ENCODE peak calls at places on chromosomes 1 and 21, in six cellular contexts. O is nephron progenitor cell, U is IMR-90, M is HepG2, F is lung, I is GM10248. Z is an unnamed sample.

GRCh38 chr1:78071696-78072095 is 25.9 kb downstream of the GIPC2 start:
- DNase-seq in I (no peak), O (no peak), F (no peak), M (no peak), U (no peak), Z (no peak)

GRCh38 chr1:159188375-159188788 is 16.3 kb upstream of the ACKR1 start:
- DNase-seq in U (peak), F (peak), I (peak), O (peak), M (no peak), Z (no peak)

GRCh38 chr21:15976807-15977206 is 247.0 kb downstream of the USP25 start:
- DNase-seq in F (no peak), M (no peak), U (no peak), I (no peak), O (peak), Z (no peak)

GRCh38 chr1:244700808-244701207 is 47.9 kb downstream of the DESI2 start:
- DNase-seq in U (no peak), M (no peak), F (no peak), O (no peak), I (no peak), Z (no peak)

GRCh38 chr1:227905573-227906487 is 41.9 kb downstream of the WNT9A start:
- DNase-seq in I (no peak), M (no peak), F (no peak), O (no peak), U (no peak), Z (no peak)

GRCh38 chr1:205774277-205775014 is 836 bp downstream of the RAB29 start:
- DNase-seq in O (peak), I (peak), U (no peak), M (peak), F (peak), Z (no peak)

GRCh38 chr1:230661976-230662375 is 19.7 kb downstream of the COG2 start:
- DNase-seq in F (no peak), O (no peak), I (no peak), U (no peak), M (no peak), Z (no peak)

GRCh38 chr1:15718199-15718601 is 17.9 kb upstream of the SLC25A34 start:
- DNase-seq in F (no peak), U (no peak), I (no peak), M (no peak), O (no peak), Z (no peak)

GRCh38 chr1:163565171-163565570 is 243.4 kb downstream of the NUF2 start:
- DNase-seq in M (no peak), F (no peak), O (no peak), U (no peak), I (no peak), Z (no peak)

GRCh38 chr1:40706626-40707025 is 15.1 kb downstream of the NFYC start:
- DNase-seq in U (no peak), F (no peak), I (no peak), M (no peak), O (no peak), Z (no peak)

GRCh38 chr1:182059936-182060335 is 1.6 kb downstream of the ZNF648 start:
- DNase-seq in M (no peak), O (no peak), I (no peak), U (no peak), F (no peak), Z (no peak)

GRCh38 chr1:106396023-106396422 is 660.5 kb upstream of the PRMT6 start:
- DNase-seq in U (no peak), O (no peak), M (no peak), F (no peak), I (no peak), Z (no peak)

GRCh38 chr1:207429963-207430362 is 24.2 kb upstream of the CR2 start:
- DNase-seq in M (no peak), O (no peak), F (no peak), U (no peak), I (peak), Z (no peak)

GRCh38 chr21:39580744-39581143 is 32.0 kb upstream of the B3GALT5 start:
- DNase-seq in M (no peak), F (no peak), U (no peak), I (no peak), O (no peak), Z (no peak)

GRCh38 chr1:206472454-206472853 is 2.2 kb downstream of the IKBKE start:
- DNase-seq in O (peak), U (peak), M (peak), F (no peak), I (no peak), Z (no peak)

GRCh38 chr1:29824025-29824424 is 587.7 kb downstream of the PTPRU start:
- DNase-seq in I (no peak), O (no peak), M (no peak), F (peak), U (no peak), Z (no peak)

DNA sequence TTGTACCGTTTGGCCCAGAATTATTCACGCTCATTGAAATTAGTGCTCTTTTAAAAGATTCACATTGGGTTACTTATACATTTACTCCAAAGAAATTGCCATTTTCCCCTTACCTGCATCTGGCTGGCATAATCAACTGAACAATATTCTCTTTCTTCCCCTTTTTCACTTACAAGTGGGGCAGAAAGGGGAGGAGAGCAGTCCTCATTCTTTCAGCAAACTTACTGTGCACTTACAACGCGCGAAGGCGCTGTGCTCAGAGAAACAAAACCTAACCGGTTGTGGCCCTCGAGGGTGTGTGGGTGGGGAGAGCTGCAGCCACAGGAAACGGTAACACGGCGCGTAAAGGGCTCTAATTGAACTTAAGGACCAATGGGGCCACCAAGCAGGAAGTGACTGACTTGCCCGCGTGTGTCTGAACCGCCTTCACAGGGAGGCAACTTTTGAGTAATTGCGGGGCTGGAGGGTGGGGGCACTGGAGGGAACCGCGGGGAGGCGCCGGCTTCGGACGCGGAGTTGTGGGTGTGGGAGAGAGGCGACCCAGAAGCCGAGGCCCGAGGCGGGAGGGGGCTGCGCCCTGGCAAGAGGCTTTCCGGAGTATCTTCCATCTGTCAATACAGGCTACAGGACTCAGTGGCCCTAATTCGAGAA is 693 bp upstream of the PNRC2 start:
- DNase-seq in U (peak), O (peak), I (peak), F (peak), M (peak), Z (peak)
- TF ChIP-seq CTCF in U (peak), O (no peak), I (peak), F (no peak), M (peak), Z (no peak)

DNA sequence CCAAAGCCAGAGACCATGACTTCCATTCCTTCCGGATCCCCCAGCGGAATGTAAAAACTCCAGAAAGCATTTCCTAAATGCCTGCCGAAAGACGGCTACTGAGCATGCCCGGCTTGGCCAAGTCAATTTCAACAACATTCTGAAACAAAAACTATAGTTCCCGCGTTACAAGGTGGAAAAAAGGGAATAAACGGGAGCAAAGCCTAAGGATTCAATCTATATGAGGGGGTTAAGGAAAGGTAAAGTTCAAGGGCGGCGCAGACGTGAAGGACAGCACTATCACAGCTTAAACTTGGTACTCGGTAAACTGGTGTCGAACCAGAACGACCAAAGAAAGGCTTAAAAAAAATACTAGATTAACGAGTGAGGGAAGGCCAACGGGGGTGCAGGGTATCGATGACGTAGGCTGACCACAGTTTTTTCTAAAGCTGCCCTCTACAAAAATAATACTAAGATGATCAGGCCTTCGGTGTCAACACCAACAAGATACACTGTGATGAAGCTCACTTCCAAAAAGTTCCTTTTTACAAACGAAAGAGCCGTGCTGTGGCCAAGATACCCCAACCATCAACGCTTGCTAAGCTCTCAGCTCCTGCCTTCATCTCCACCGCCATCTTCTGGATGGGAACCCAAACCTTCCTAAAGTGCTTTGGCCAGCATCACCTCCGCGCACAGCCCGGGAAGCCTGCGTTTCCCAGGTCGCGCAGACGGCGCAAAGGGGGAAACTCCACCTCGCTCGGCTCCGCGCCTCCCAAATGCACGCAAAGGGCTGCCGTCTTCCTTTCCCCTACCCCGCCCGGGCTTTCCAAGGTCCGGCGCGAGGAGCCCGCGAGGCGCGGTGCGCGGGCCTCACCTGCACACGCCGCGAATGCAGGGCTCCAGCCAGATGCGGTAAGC is 730 bp downstream of the USP48 start:
- DNase-seq in O (peak), F (peak), M (peak), U (peak), I (peak), Z (peak)
- TF ChIP-seq CTCF in O (no peak), F (no peak), M (peak), U (peak), I (peak), Z (peak)

GRCh38 chr1:20483833-20484525 is 2.0 kb downstream of the CAMK2N1 start:
- DNase-seq in F (no peak), U (peak), I (no peak), O (peak), M (no peak), Z (no peak)
- TF ChIP-seq CTCF in F (no peak), U (peak), I (no peak), O (no peak), M (peak), Z (no peak)

DNA sequence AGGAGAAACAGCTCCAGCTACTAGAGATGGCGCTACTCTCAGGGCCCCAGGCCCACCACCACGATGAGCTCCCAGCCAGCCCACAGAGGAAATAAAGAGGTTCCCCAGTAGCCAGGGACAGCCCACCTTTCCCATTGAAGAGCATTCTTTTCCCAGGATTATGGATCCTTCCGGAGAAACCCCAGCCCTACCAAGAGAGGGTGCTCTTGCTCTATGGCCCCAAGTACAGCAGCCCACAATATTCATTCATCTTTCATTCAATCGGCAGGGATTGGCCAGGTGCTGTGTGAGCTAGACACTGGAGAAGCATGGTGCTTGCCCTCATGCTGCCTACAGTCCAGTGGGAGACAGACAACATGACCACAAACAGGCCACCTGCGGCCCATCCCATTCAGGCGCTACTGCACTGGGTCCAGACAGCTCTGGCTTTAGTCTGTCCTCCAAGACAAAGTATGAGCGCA is 29.9 kb downstream of the PMVK start:
- DNase-seq in U (no peak), O (no peak), I (no peak), F (no peak), M (peak), Z (no peak)
- TF ChIP-seq CTCF in U (peak), O (no peak), I (no peak), F (no peak), M (peak), Z (no peak)

DNA sequence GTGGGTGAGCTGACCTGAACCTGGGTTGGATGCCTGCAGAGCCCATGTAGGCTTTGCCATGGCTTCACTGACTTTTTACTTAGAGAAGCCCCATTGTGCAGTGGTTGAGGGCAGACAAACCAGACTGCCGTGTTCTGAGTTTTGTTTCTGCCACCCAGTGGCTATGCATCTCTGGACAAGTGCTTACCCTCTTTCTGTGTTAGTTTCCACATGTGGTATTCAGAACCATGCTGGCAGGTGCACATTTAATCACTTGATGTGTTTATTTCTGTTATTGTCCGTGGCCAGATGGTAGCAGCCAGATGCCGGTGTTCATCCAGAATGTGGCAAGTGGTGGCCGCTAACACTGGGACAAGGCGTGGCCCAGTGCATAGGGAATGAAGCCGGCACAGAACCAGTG is 10.3 kb upstream of the PTPN7 start:
- DNase-seq in U (no peak), M (no peak), F (no peak), I (no peak), O (no peak), Z (no peak)
- TF ChIP-seq CTCF in U (no peak), M (no peak), F (no peak), I (no peak), O (no peak), Z (no peak)

DNA sequence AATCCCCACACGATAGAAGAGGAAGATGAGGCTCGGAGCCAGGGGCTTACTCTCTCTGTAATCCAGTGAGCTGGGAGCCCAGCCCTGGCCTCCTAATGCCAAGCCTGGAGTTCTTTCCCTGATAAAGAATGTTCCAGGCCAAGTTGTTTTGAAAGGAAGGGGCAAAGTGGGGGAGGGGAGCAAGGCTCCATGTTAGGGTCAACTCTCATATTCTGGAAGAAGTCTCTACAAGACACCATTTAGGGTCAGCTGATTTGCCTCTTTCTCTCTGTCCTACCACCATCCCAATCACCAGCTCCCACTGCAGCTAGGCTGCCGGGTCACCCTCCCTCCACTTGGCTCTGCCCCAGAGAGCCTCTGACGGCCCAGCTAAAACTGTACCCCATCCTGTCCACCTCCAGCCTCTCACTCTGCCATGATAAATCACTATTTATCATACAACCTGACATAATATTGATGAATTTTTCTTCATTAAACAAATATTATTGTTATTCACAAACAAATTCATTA is 95.0 kb downstream of the GLIS1 start:
- DNase-seq in I (no peak), O (no peak), M (no peak), F (no peak), U (no peak), Z (peak)
- TF ChIP-seq CTCF in I (no peak), O (no peak), M (no peak), F (no peak), U (no peak), Z (no peak)

GRCh38 chr1:214648776-214649175 is 45.8 kb downstream of the CENPF start:
- DNase-seq in M (no peak), O (no peak), U (no peak), F (no peak), I (no peak), Z (no peak)
- TF ChIP-seq CTCF in M (no peak), O (no peak), U (no peak), F (no peak), I (no peak), Z (no peak)

GRCh38 chr1:24266398-24266941 is 52.7 kb upstream of the GRHL3 start:
- DNase-seq in I (no peak), F (no peak), M (peak), O (no peak), U (peak), Z (no peak)
- TF ChIP-seq CTCF in I (no peak), F (no peak), M (no peak), O (no peak), U (peak), Z (no peak)